ENCODE peak calls at places on chromosomes 4 and X, in four cellular contexts. W, R, J and T are unnamed samples.

GRCh38 chr4:76447326-76447954 is 12.4 kb downstream of the SHROOM3 start:
- DNase-seq in W (no peak), R (no peak), J (no peak), T (no peak)

GRCh38 chr4:15778191-15778741 is at the start of gene CD38:
- DNase-seq in W (no peak), R (no peak), J (peak), T (peak)

GRCh38 chr4:151798678-151799416 is 38.0 kb upstream of the GATB start:
- DNase-seq in W (no peak), R (no peak), J (peak), T (peak)

GRCh38 chrX:1261285-1261684 is 7.3 kb upstream of the CSF2RA start:
- DNase-seq in W (no peak), R (no peak), J (no peak), T (no peak)

GRCh38 chrX:5595570-5595969 is 633.1 kb downstream of the NLGN4X start:
- DNase-seq in W (no peak), R (no peak), J (no peak), T (no peak)

GRCh38 chrX:45233541-45233940 is 32.9 kb upstream of the DIPK2B start:
- DNase-seq in W (no peak), R (peak), J (no peak), T (no peak)

GRCh38 chr4:7652006-7652405 is 217.3 kb upstream of the PSAPL1 start:
- DNase-seq in W (no peak), R (no peak), J (no peak), T (no peak)

GRCh38 chrX:111040377-111041017 is 55.5 kb upstream of the PAK3 start:
- DNase-seq in W (no peak), R (no peak), J (no peak), T (no peak)

GRCh38 chrX:1212532-1212931 is at the start of gene CRLF2:
- DNase-seq in W (no peak), R (peak), J (peak), T (peak)

GRCh38 chrX:13836575-13836974 is 19.7 kb upstream of the GPM6B start:
- DNase-seq in W (no peak), R (no peak), J (no peak), T (no peak)

GRCh38 chr4:184538023-184538599 is 63.8 kb upstream of the IRF2 start:
- DNase-seq in W (peak), R (peak), J (peak), T (peak)

GRCh38 chr4:6463311-6464289 is 8.8 kb downstream of the PPP2R2C start:
- DNase-seq in W (no peak), R (no peak), J (no peak), T (no peak)

GRCh38 chr4:86965019-86965976 is 30.5 kb downstream of the AFF1 start:
- DNase-seq in W (no peak), R (no peak), J (no peak), T (no peak)

GRCh38 chrX:103628386-103629290 is at the start of gene TCEAL1:
- DNase-seq in W (peak), R (no peak), J (no peak), T (no peak)

GRCh38 chr4:94595880-94596483 is 144.2 kb downstream of the PDLIM5 start:
- DNase-seq in W (peak), R (no peak), J (peak), T (no peak)

GRCh38 chr4:1234296-1234695 is 14.6 kb downstream of the CTBP1 start:
- DNase-seq in W (no peak), R (no peak), J (no peak), T (no peak)

GRCh38 chr4:81756973-81757372 is 285.3 kb upstream of the RASGEF1B start:
- DNase-seq in W (no peak), R (no peak), J (peak), T (no peak)

GRCh38 chr4:121370729-121371325 is 10.0 kb downstream of the QRFPR start:
- DNase-seq in W (peak), R (peak), J (no peak), T (no peak)

GRCh38 chr4:1488831-1489638 is 82.8 kb upstream of the NKX1-1 start:
- DNase-seq in W (no peak), R (no peak), J (no peak), T (no peak)

GRCh38 chr4:159946983-159947645 is 844.2 kb downstream of the RAPGEF2 start:
- DNase-seq in W (peak), R (peak), J (peak), T (no peak)

GRCh38 chr4:148962539-148963290 is 520.5 kb upstream of the NR3C2 start:
- DNase-seq in W (no peak), R (no peak), J (no peak), T (no peak)

GRCh38 chrX:154531626-154532025 is 15.0 kb downstream of the G6PD start:
- DNase-seq in W (no peak), R (no peak), J (no peak), T (no peak)

GRCh38 chr4:44629280-44629866 is 22.1 kb downstream of the YIPF7 start:
- DNase-seq in W (peak), R (peak), J (peak), T (peak)

GRCh38 chrX:119036369-119037029 is 36.3 kb upstream of the CT47C1 start:
- DNase-seq in W (no peak), R (no peak), J (no peak), T (no peak)

GRCh38 chr4:92451792-92452191 is 148.0 kb downstream of the GRID2 start:
- DNase-seq in W (no peak), R (no peak), J (no peak), T (no peak)

GRCh38 chr4:60201052-60201673 is 999.0 kb upstream of the ADGRL3 start:
- DNase-seq in W (peak), R (peak), J (no peak), T (peak)

GRCh38 chr4:149164282-149164681 is 651.4 kb downstream of the IQCM start:
- DNase-seq in W (no peak), R (no peak), J (no peak), T (no peak)

GRCh38 chr4:7394681-7395451 is 39.9 kb downstream of the PSAPL1 start:
- DNase-seq in W (no peak), R (no peak), J (no peak), T (no peak)

GRCh38 chrX:148024425-148025148 is 43.5 kb downstream of the FMR1NB start:
- DNase-seq in W (no peak), R (peak), J (peak), T (no peak)

GRCh38 chrX:55007633-55008032 is 7.5 kb downstream of the APEX2 start:
- DNase-seq in W (no peak), R (no peak), J (no peak), T (no peak)

GRCh38 chrX:53704294-53704693 is 17.8 kb upstream of the HUWE1 start:
- DNase-seq in W (no peak), R (no peak), J (no peak), T (no peak)

GRCh38 chrX:47202316-47202715 is 8.7 kb downstream of the UBA1 start:
- DNase-seq in W (no peak), R (no peak), J (no peak), T (no peak)

GRCh38 chrX:68634649-68635227 is 12.7 kb upstream of the STARD8 start:
- DNase-seq in W (no peak), R (no peak), J (no peak), T (no peak)
- TF ChIP-seq SPI1 in W (no peak), R (no peak), J (no peak), T (no peak)

DNA sequence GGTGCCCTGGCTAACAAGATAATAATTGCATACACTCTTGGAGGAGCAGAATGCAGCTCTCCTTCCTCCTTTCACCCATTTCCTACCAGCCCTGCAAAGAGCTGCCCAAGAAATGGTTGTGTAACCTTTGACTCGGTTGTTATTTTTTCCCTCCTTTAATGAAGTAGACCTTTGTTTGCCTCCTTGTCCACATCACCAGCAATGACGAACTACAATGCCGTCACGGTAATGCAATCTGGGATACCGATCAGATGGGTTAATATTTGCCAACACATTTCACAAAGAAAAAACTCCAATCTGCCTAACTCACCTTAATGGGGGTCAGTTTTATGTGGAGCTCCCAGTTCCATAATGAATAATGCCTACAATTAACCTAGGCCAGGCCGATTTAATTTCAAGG is 32.0 kb downstream of the GPRIN3 start:
- DNase-seq in W (no peak), R (no peak), J (no peak), T (no peak)
- TF ChIP-seq SPI1 in W (no peak), R (no peak), J (no peak), T (no peak)

DNA sequence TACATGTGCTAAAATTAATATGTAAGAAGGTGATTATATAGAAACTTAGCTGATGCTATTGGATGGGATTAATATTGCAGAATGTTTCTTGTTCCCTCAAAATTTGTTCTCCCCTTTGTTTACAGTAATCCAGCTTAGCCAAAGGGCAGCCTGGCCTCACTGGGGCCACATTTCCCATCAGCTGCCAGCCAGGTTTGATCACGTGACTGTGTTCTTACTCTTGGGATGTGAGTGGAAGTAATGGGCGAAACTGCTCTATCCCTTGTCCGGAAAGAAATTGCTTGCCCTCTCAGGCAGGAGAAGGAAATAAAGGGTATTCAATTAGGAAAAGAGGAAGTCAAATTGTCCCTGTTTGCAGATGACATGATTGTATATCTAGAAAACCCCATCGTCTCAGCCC is 44.1 kb upstream of the FAT1 start:
- DNase-seq in W (no peak), R (no peak), J (no peak), T (no peak)
- TF ChIP-seq SPI1 in W (no peak), R (no peak), J (no peak), T (no peak)

DNA sequence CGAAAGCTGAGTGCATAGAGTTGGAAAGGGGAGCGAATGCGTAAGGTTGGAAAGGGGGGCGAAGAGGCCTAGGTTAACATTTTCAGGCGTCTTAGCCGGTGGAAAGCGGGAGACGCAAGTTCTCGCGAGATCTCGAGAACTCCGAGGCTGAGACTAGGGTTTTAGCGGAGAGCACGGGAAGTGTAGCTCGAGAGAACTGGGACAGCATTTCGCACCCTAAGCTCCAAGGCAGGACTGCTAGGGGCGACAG is 293 bp upstream of the DDX3X start:
- DNase-seq in W (no peak), R (no peak), J (peak), T (no peak)
- TF ChIP-seq SPI1 in W (no peak), R (no peak), J (no peak), T (no peak)

DNA sequence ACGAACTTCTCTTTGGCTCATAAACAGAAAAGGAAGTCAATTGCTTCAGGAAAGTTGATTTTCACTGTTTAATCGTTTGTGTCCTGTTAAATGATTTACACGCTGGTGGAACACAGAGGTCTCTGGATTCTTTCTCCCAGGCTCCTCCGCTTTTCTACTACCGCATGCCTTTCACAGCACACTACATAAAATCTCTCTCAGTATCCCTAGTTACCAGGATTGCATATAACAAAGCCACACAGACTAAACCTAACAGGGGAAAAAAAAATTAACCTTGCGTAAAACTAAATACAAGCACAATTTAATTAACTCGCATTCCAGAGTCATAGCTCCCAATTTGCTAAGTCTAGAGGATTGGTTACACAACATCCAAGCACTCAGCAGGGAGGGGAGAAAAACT is 133.9 kb downstream of the CORIN start:
- DNase-seq in W (no peak), R (no peak), J (no peak), T (no peak)
- TF ChIP-seq SPI1 in W (no peak), R (no peak), J (no peak), T (no peak)

GRCh38 chr4:144615182-144615581 is 30.8 kb upstream of the HHIP start:
- DNase-seq in W (no peak), R (no peak), J (no peak), T (no peak)
- TF ChIP-seq SPI1 in W (no peak), R (no peak), J (no peak), T (no peak)

DNA sequence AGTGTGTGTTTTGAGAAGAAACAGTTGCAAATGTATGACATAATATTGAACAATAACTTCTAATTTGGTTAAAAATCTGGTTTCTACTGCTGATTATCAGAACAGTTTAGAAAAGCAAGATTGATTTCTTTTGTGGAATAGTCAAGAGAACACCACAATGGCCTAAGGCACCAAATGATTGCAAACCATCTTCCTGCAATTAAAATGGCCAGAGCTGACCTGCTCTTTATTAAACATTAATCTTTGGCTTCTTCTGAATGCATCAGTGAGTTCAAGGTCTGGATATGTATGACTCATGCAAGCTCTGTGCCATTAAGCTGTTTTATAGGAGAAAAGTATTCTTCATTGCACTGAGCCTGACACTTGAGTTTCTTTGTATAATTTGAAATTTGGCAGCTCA is 107.8 kb upstream of the PDHA2 start:
- DNase-seq in W (no peak), R (no peak), J (no peak), T (no peak)
- TF ChIP-seq SPI1 in W (no peak), R (no peak), J (no peak), T (no peak)

GRCh38 chrX:72061091-72061490 is 70.6 kb downstream of the RTL5 start:
- DNase-seq in W (no peak), R (no peak), J (no peak), T (no peak)
- TF ChIP-seq SPI1 in W (no peak), R (no peak), J (no peak), T (no peak)